ENCODE peak calls at places on chromosomes 16 and 17, in eight cellular contexts. L is thoracic aorta, O is right atrium auricular region, V is Peyer's patch, B is HCT116, J is spleen, X is ovary, S is psoas muscle. Z is an unnamed sample.

GRCh38 chr16:23137818-23138217 is 11.4 kb downstream of the USP31 start:
- DNase-seq in L (no peak), O (no peak), V (no peak), B (no peak), J (no peak), X (no peak), S (no peak), Z (no peak)

GRCh38 chr16:8587065-8587464 is 3.2 kb downstream of the TMEM114 start:
- DNase-seq in L (no peak), O (no peak), V (no peak), B (no peak), J (no peak), X (no peak), S (no peak), Z (no peak)

GRCh38 chr17:59416184-59416583 is 84.7 kb downstream of the YPEL2 start:
- DNase-seq in L (no peak), O (no peak), V (no peak), B (no peak), J (no peak), X (no peak), S (no peak), Z (no peak)

GRCh38 chr17:16438173-16438556 is 22.8 kb downstream of the TRPV2 start:
- DNase-seq in L (no peak), O (no peak), V (no peak), B (no peak), J (no peak), X (no peak), S (no peak), Z (no peak)

GRCh38 chr17:67124469-67125148 is 80.3 kb downstream of the CACNG1 start:
- DNase-seq in L (no peak), O (no peak), V (no peak), B (no peak), J (no peak), X (no peak), S (no peak), Z (no peak)

GRCh38 chr17:34163681-34164080 is 91.4 kb upstream of the CCL2 start:
- DNase-seq in L (no peak), O (no peak), V (no peak), B (no peak), J (no peak), X (no peak), S (no peak), Z (no peak)

GRCh38 chr17:75069783-75070182 is 18.0 kb upstream of the SLC16A5 start:
- DNase-seq in L (no peak), O (no peak), V (no peak), B (no peak), J (peak; percentile 33), X (no peak), S (no peak), Z (no peak)

GRCh38 chr16:2032285-2033056 is 5.8 kb downstream of the NHERF2 start:
- DNase-seq in L (no peak), O (no peak), V (no peak), B (no peak), J (no peak), X (no peak), S (no peak), Z (no peak)

GRCh38 chr17:42285346-42286050 is 2.8 kb upstream of the STAT5A start:
- DNase-seq in L (no peak), O (peak; percentile 38), V (no peak), B (no peak), J (no peak), X (peak; percentile 16), S (no peak), Z (no peak)
- H3K4me1 ChIP-seq in L (peaks cover 34% of the 10 kb centered on the region), O (peaks cover 36% of the 10 kb centered on the region), V (peaks cover 9% of the 10 kb centered on the region), B (no peaks in the 10 kb centered on the region), J (peaks cover 67% of the 10 kb centered on the region), X (peaks cover 14% of the 10 kb centered on the region), S (peaks cover 13% of the 10 kb centered on the region), Z (peaks cover 16% of the 10 kb centered on the region)

GRCh38 chr17:8630227-8630801 is at the start of gene MYH10:
- DNase-seq in L (no peak), O (no peak), V (no peak), B (no peak), J (peak; percentile 75), X (no peak), S (peak; percentile 61), Z (peak; percentile 67)

GRCh38 chr17:8628172-8628571 is 2.4 kb downstream of the MYH10 start:
- DNase-seq in L (no peak), O (no peak), V (no peak), B (no peak), J (no peak), X (no peak), S (no peak), Z (no peak)

GRCh38 chr17:8629371-8630226 is 926 bp downstream of the MYH10 start:
- DNase-seq in L (no peak), O (no peak), V (no peak), B (no peak), J (peak; percentile 77), X (peak; percentile 58), S (peak; percentile 56), Z (no peak)

GRCh38 chr17:8630802-8631553 is 453 bp upstream of the MYH10 start:
- DNase-seq in L (peak; percentile 94), O (peak; percentile 98), V (peak; percentile 88), B (peak; percentile 99), J (peak; percentile 96), X (peak; percentile 99), S (peak; percentile 96), Z (peak; percentile 99)

DNA sequence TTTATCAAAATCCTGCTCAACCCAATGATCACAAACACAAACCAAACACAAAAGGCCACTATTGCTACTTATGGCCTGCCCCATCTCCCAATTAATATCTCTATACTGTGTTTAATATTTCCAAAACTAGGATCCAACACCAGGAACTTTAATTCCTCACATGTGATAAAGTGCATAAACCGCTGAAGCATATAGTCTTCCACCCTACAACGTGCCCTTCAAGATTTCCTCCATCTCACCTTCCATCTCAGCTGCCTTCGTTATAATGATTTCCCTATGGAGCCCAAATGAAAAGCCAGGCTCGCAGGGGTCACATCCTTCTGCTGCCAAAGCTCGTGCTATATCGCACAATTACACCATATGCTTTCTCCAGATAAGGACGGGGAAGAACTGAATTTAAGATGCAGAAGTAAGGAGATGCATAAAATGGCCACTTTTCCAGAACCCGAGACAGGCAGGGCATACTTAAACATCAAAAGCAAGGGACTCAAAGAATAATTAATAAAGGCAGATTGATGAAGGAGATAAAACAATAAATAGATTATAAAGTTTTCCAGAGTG is 1.8 kb downstream of the MYH10 start:
- DNase-seq in L (no peak), O (no peak), V (no peak), B (no peak), J (no peak), X (no peak), S (no peak), Z (no peak)
- H3K4me3 ChIP-seq in L (peak overlapping the region; percentile 93), O (peak overlapping the region; percentile 72), V (no peak overlapping the region), B (no peak overlapping the region), J (no peak overlapping the region), X (peak overlapping the region; percentile 84), S (peak overlapping the region; percentile 81), Z (peak overlapping the region; percentile 90)

GRCh38 chr16:85027968-85028637 is 508 bp downstream of the KIAA0513 start:
- DNase-seq in L (no peak), O (no peak), V (no peak), B (no peak), J (no peak), X (no peak), S (no peak), Z (no peak)
- H3K4me1 ChIP-seq in L (peaks cover 28% of the 10 kb centered on the region), O (peaks cover 32% of the 10 kb centered on the region), V (peaks cover 18% of the 10 kb centered on the region), B (peaks cover 28% of the 10 kb centered on the region), J (peaks cover 63% of the 10 kb centered on the region), X (peaks cover 9% of the 10 kb centered on the region), S (peaks cover 22% of the 10 kb centered on the region), Z (peaks cover 8% of the 10 kb centered on the region)

GRCh38 chr17:7173687-7174602 is 5.2 kb downstream of the ASGR1 start:
- DNase-seq in L (no peak), O (no peak), V (no peak), B (no peak), J (peak; percentile 85), X (no peak), S (peak; percentile 72), Z (no peak)
- H3K4me3 ChIP-seq in L (peak overlapping the region; percentile 40), O (no peak overlapping the region), V (peak overlapping the region; percentile 23), B (no peak overlapping the region), J (peak overlapping the region; percentile 5), X (no peak overlapping the region), S (peak overlapping the region; percentile 11), Z (no peak overlapping the region)

DNA sequence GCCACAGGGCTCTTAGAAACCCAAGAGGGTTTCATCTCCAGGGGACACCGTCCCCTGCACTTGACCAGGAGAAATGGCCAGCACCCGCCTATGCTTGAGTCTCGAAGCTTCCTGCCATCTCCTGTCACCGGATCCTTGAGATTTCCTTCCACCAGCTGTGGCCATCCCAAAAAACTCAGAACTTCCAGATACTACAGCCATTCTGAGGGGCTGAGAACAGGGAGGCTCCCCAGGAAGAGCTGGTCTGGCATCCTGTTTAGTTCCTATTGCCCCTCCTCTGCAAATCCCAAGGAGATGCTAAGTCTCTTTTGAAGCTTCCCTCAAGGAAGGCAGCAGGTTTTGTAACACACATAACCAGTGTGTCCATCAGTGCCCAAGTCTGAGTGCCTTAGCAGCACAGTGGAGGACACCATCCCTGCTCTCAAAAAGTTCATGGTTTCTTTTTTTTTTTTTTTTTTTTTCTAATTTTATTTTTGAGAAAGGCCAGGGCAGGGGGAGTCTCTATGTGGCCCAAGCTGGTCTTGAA is 2.0 kb downstream of the UBALD2 start:
- DNase-seq in L (no peak), O (no peak), V (no peak), B (no peak), J (no peak), X (no peak), S (no peak), Z (no peak)
- H3K4me1 ChIP-seq in L (peaks cover 56% of the 10 kb centered on the region), O (peaks cover 74% of the 10 kb centered on the region), V (peaks cover 58% of the 10 kb centered on the region), B (peaks cover 25% of the 10 kb centered on the region), J (peaks cover 87% of the 10 kb centered on the region), X (peaks cover 11% of the 10 kb centered on the region), S (peaks cover 81% of the 10 kb centered on the region), Z (peaks cover 2% of the 10 kb centered on the region)

DNA sequence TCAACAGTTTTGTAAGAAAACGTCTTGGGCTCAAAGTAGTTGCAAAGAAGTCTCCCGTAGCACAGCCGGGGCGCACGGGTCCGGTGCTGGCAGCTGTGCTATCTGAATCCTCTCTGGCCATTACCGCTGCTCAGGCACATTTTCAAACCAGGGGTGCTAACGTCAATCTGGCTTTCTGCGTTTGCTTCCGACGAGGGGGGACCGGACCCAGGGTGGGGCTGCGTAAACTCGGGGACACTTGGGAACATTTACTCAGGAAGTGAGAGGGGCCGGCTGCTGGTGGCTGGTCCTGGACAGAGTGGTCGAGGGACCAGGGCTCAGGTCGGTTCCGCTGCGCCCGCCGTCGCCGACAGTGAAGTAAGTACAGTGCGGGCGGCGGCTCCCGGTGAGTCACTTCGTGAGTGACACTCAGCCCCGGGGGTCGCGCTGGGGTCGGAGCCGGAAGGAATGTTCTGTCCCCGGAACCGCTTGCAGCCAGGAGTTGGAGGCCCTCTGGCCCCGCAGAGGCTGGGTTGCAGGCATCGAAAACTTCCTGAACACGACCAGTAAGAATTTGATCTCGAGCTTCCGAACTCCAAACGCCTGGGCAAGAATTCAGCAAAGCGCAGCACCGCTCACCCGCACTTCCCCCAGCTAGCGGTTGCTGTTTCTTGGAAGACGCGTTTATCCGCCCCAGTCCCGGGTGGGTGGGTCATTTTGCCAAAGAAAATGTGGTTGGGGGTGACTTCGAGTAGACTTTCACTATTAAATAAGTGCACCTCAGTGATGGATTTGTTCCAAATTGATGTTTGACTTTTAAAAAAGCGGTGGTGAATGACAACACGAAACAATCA is 1.4 kb upstream of the HS3ST3B1 start:
- DNase-seq in L (no peak), O (no peak), V (peak; percentile 40), B (no peak), J (peak; percentile 90), X (peak; percentile 53), S (no peak), Z (peak; percentile 73)
- H3K4me3 ChIP-seq in L (peak overlapping the region; percentile 77), O (peak overlapping the region; percentile 56), V (peak overlapping the region; percentile 64), B (no peak overlapping the region), J (peak overlapping the region; percentile 36), X (peak overlapping the region; percentile 4), S (peak overlapping the region; percentile 30), Z (peak overlapping the region; percentile 86)